ENCODE peak calls at places on chromosomes 1 and 21, in six cellular contexts. W is cardiac muscle cell, E is GM23338, O is right atrium auricular region, B is PC-3, D is suprapubic skin. U is an unnamed sample. For H3K4me1, the result is how much of the 10 kb centered on the place peaks cover.

GRCh38 chr1:115781830-115782229 is 13.3 kb upstream of the CASQ2 start:
- DNase-seq in W (no peak), E (no peak), O (no peak), B (no peak), D (no peak), U (no peak)

GRCh38 chr21:45074818-45075605 is 632 bp downstream of the ADARB1 start:
- DNase-seq in W (peak), E (peak), O (no peak), B (peak), D (no peak), U (peak)

GRCh38 chr1:217435159-217435558 is 195.7 kb downstream of the GPATCH2 start:
- DNase-seq in W (peak), E (no peak), O (no peak), B (no peak), D (no peak), U (no peak)

GRCh38 chr21:17802568-17802967 is 16.6 kb downstream of the C21orf91 start:
- DNase-seq in W (peak), E (no peak), O (no peak), B (no peak), D (no peak), U (peak)

GRCh38 chr1:233431753-233432403 is 104.4 kb downstream of the MAP3K21 start:
- DNase-seq in W (no peak), E (no peak), O (no peak), B (no peak), D (no peak), U (no peak)

GRCh38 chr1:151832318-151832984 is 849 bp upstream of the RORC start:
- DNase-seq in W (peak), E (no peak), O (peak), B (peak), D (peak), U (peak)

GRCh38 chr1:66242646-66243547 is 291.1 kb upstream of the SGIP1 start:
- DNase-seq in W (peak), E (peak), O (peak), B (peak), D (peak), U (no peak)

GRCh38 chr1:111062081-111062480 is 77.8 kb downstream of the DRAM2 start:
- DNase-seq in W (no peak), E (no peak), O (no peak), B (no peak), D (no peak), U (peak)

GRCh38 chr1:4627353-4627752 is 27.1 kb upstream of the AJAP1 start:
- DNase-seq in W (no peak), E (no peak), O (no peak), B (no peak), D (no peak), U (no peak)

GRCh38 chr1:210586785-210587184 is 258.1 kb downstream of the HHAT start:
- DNase-seq in W (no peak), E (no peak), O (no peak), B (no peak), D (no peak), U (no peak)

GRCh38 chr1:118987431-118988185 is 535 bp downstream of the TBX15 start:
- DNase-seq in W (no peak), E (peak), O (no peak), B (no peak), D (no peak), U (no peak)

GRCh38 chr1:230340778-230341546 is 85.2 kb downstream of the PGBD5 start:
- DNase-seq in W (no peak), E (no peak), O (no peak), B (no peak), D (no peak), U (no peak)

GRCh38 chr1:35442737-35443136 is 114.5 kb downstream of the KIAA0319L start:
- DNase-seq in W (no peak), E (no peak), O (no peak), B (no peak), D (no peak), U (no peak)

GRCh38 chr1:224433671-224434446 is 738 bp downstream of the WDR26 start:
- DNase-seq in W (peak), E (peak), O (no peak), B (no peak), D (peak), U (no peak)

GRCh38 chr1:27405074-27405473 is 12.7 kb downstream of the GPR3 start:
- DNase-seq in W (peak), E (peak), O (no peak), B (no peak), D (no peak), U (no peak)

GRCh38 chr1:27789511-27790154 is 16.6 kb downstream of the STX12 start:
- DNase-seq in W (peak), E (no peak), O (no peak), B (no peak), D (no peak), U (no peak)

GRCh38 chr1:169113613-169114119 is 7.2 kb downstream of the ATP1B1 start:
- DNase-seq in W (peak), E (peak), O (no peak), B (peak), D (no peak), U (peak)

GRCh38 chr1:240466509-240466908 is 145.4 kb downstream of the GREM2 start:
- DNase-seq in W (no peak), E (no peak), O (no peak), B (no peak), D (no peak), U (no peak)

GRCh38 chr1:185312361-185312760 is 4.7 kb downstream of the IVNS1ABP start:
- DNase-seq in W (no peak), E (no peak), O (no peak), B (no peak), D (no peak), U (no peak)

GRCh38 chr1:107443860-107444259 is 303.0 kb downstream of the NTNG1 start:
- DNase-seq in W (no peak), E (no peak), O (no peak), B (no peak), D (no peak), U (no peak)

GRCh38 chr1:232045134-232045533 is 418.5 kb downstream of the DISC1 start:
- DNase-seq in W (no peak), E (peak), O (no peak), B (no peak), D (no peak), U (no peak)

GRCh38 chr1:150322310-150322709 is 977 bp downstream of the PRPF3 start:
- DNase-seq in W (peak), E (no peak), O (no peak), B (no peak), D (no peak), U (no peak)

GRCh38 chr21:41950941-41951408 is 2.8 kb downstream of the C2CD2 start:
- DNase-seq in W (no peak), E (peak), O (no peak), B (no peak), D (no peak), U (no peak)

GRCh38 chr21:37656899-37657298 is 259.4 kb downstream of the KCNJ6 start:
- DNase-seq in W (no peak), E (no peak), O (no peak), B (no peak), D (no peak), U (no peak)

GRCh38 chr21:37659874-37660273 is 256.4 kb downstream of the KCNJ6 start:
- DNase-seq in W (no peak), E (no peak), O (no peak), B (no peak), D (no peak), U (no peak)

GRCh38 chr21:37658121-37658993 is 257.9 kb downstream of the KCNJ6 start:
- DNase-seq in W (no peak), E (no peak), O (no peak), B (no peak), D (no peak), U (no peak)

GRCh38 chr21:37660709-37661108 is 255.5 kb downstream of the KCNJ6 start:
- DNase-seq in W (no peak), E (no peak), O (no peak), B (no peak), D (no peak), U (no peak)

DNA sequence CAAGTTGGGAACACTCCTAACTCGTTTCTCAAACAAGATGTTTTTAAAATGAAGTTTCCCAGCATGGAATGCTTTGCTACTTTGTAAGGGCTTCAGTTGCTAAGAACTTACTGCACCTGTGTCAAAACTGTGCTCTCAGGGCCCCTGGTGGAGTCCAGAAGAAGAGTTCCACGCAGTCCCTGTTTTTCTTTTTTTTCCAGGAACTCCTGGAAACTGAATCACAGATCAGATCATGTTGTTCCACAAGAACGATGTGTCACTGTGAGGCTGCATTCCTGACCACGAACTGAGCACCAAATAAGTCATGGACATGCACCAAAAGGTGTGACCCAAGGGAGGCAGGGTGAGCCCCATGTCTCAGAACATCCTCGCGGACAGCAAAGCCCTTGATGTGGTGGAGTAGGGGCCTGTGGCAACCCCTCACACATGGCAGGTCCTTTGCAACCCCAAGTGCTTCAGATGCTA is 257.2 kb downstream of the KCNJ6 start:
- DNase-seq in W (peak), E (no peak), O (peak), B (peak), D (no peak), U (peak)
- TF ChIP-seq CTCF in W (peak), E (no peak), O (no peak), B (peak), D (no peak), U (peak)

GRCh38 chr1:165537351-165538107 is 6.3 kb upstream of the LRRC52 start:
- DNase-seq in W (no peak), E (no peak), O (no peak), B (no peak), D (no peak), U (no peak)
- H3K4me1 ChIP-seq in W (under half), E (under half), O (under half), B (under half), D (under half), U (under half)

GRCh38 chr1:160618327-160618726 is 28.5 kb downstream of the SLAMF1 start:
- DNase-seq in W (no peak), E (no peak), O (no peak), B (no peak), D (no peak), U (no peak)

GRCh38 chr1:160619742-160620277 is 27.0 kb downstream of the SLAMF1 start:
- DNase-seq in W (no peak), E (no peak), O (no peak), B (no peak), D (no peak), U (no peak)

GRCh38 chr1:160620942-160621632 is 25.8 kb downstream of the SLAMF1 start:
- DNase-seq in W (no peak), E (no peak), O (no peak), B (no peak), D (no peak), U (no peak)

GRCh38 chr1:160621633-160622413 is 25.0 kb downstream of the SLAMF1 start:
- DNase-seq in W (no peak), E (no peak), O (no peak), B (no peak), D (no peak), U (no peak)

DNA sequence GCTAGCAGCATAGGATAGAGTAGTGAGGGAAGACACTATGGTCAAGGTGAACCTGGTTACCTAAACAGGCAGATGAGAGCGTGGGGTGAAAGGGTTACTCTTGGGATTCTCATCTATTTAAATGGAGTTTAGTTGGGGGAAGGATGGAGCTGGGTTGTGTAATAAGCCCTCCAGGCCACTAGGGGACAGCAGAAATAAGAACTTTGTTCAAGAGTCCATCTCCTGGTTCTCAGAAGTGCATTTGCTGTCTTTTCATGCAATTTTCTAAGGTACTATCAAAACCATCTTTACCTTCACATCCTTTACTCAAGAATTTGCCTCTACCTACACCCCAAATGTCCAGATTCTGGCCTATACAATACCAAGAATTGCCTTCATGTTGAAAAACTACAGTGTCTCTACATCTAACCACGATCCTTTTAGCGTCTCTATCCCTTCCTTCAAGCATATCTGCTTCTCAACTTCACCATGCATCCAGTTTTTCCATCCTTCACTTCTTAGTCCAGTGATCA is 28.0 kb downstream of the SLAMF1 start:
- DNase-seq in W (no peak), E (peak), O (no peak), B (peak), D (no peak), U (no peak)
- TF ChIP-seq CTCF in W (peak), E (peak), O (peak), B (peak), D (no peak), U (peak)

DNA sequence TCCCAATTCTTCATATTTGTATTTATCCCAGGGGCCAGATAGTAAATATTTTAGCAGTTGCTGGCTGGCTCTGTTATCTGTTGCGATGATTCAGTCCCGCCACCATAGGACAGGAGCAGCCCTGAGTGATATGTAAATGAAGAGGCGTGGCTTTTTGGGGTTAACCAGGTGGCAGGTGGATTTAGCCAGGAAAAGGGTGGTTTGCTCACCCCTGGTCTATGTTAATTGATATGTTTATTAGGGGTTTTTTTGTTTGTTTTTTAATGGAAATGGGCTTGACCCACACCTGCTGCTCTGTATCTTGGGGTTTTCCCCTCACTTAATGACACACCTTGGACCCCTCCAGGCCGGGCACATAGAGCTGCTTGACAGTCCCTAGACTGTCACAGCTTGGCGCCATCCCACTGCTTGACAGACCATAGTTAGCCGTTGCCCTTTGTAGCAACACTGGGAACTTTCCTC is 62.8 kb downstream of the PIK3CD start:
- DNase-seq in W (no peak), E (peak), O (no peak), B (no peak), D (no peak), U (no peak)
- H3K4me1 ChIP-seq in W (under half), E (under half), O (under half), B (under half), D (under half), U (under half)

U was measured in foreskin keratinocyte.